ENCODE peak calls at places on chromosome 2, in five cellular contexts. S, E, J, C and I are unnamed samples.

GRCh38 chr2:33111002-33111446 is 164.3 kb downstream of the LTBP1 start:
- DNase-seq in C (no peak), S (no peak), E (no peak), J (no peak), I (no peak)

GRCh38 chr2:161586517-161587167 is 37.6 kb upstream of the SLC4A10 start:
- DNase-seq in J (no peak), E (no peak), C (no peak), S (no peak), I (no peak)

GRCh38 chr2:181515719-181516118 is 58.5 kb downstream of the ITGA4 start:
- DNase-seq in J (no peak), E (no peak), S (no peak), C (no peak), I (no peak)

GRCh38 chr2:173459363-173459762 is 104.7 kb downstream of the CDCA7 start:
- DNase-seq in S (no peak), J (no peak), C (no peak), E (no peak), I (no peak)

GRCh38 chr2:198880421-198880820 is 577.3 kb downstream of the SATB2 start:
- DNase-seq in J (no peak), C (no peak), S (no peak), E (no peak), I (no peak)

GRCh38 chr2:43605079-43605655 is 9.3 kb upstream of the THADA start:
- DNase-seq in C (no peak), E (no peak), S (peak), J (peak), I (peak)

GRCh38 chr2:134273240-134273983 is 19.5 kb downstream of the MGAT5 start:
- DNase-seq in C (no peak), S (no peak), E (no peak), J (no peak), I (no peak)

GRCh38 chr2:121527009-121527682 is 3.5 kb upstream of the RNU4ATAC start:
- DNase-seq in E (no peak), J (no peak), S (no peak), C (no peak), I (no peak)

GRCh38 chr2:28709101-28709500 is 42.5 kb upstream of the PPP1CB start:
- DNase-seq in J (peak), E (no peak), C (no peak), S (no peak), I (no peak)

GRCh38 chr2:46163804-46164569 is 133.2 kb upstream of the EPAS1 start:
- DNase-seq in C (no peak), E (no peak), S (no peak), J (no peak), I (no peak)

GRCh38 chr2:215751200-215751910 is 262.0 kb downstream of the MREG start:
- DNase-seq in E (peak), J (no peak), C (no peak), S (no peak), I (no peak)

GRCh38 chr2:72094701-72095100 is 53.0 kb downstream of the CYP26B1 start:
- DNase-seq in C (no peak), J (no peak), E (no peak), S (no peak), I (no peak)

GRCh38 chr2:163182764-163183354 is 344.3 kb upstream of the KCNH7 start:
- DNase-seq in S (peak), C (no peak), J (no peak), E (no peak), I (peak)
- TF ChIP-seq CTCF in S (peak), C (no peak), J (peak), E (peak), I (peak)

GRCh38 chr2:10985901-10986535 is 74.3 kb downstream of the KCNF1 start:
- DNase-seq in C (no peak), S (no peak), E (no peak), J (no peak), I (no peak)

GRCh38 chr2:10984418-10985130 is 72.8 kb downstream of the KCNF1 start:
- DNase-seq in J (no peak), C (no peak), S (no peak), E (no peak), I (no peak)

GRCh38 chr2:10983711-10984110 is 72.0 kb downstream of the KCNF1 start:
- DNase-seq in C (no peak), J (no peak), E (no peak), S (no peak), I (no peak)

GRCh38 chr2:10982931-10983701 is 71.4 kb downstream of the KCNF1 start:
- DNase-seq in C (no peak), S (no peak), E (no peak), J (peak), I (no peak)

DNA sequence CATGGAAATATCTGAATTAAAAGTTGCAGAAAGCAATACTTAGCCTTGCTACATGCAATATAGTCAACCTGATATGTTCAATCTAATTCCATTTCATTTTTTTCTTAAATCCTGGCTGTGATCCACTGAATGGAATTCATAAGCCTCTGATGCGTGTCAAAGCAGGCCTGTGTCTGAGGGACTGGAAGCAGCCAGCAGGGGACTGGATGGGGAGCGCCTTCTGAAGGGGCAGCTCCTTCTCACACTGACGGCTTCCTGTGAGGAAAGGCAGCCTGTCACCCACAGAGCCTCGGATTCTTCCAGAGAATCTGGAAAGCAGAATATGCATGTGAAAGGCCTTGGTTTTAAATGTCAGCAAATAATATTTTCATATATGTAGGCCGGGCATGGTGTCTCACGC is 73.5 kb downstream of the KCNF1 start:
- DNase-seq in S (no peak), E (no peak), C (no peak), J (no peak), I (no peak)
- TF ChIP-seq CTCF in S (no peak), E (no peak), C (no peak), J (no peak), I (no peak)

DNA sequence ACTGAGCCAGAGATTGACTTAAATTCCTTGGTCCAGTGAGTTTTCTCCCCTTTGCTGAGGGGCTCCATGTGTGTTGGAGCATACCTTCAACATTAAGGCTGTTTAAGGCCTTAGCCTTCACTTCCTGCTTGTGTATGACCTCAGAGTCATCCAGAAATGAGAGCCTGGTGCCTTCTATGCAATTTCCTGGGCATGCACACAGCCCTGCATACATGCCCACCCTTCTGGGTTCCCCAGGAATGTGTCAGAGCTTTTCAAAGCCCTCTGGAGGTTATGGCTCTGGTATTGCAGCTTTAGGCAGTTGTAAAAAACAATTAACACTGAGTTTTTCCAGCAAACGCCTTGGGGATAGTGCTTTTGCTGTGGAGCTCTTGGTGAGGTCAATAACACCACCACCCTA is 16.7 kb downstream of the IL1R1 start:
- DNase-seq in E (no peak), S (no peak), C (no peak), J (no peak), I (no peak)
- TF ChIP-seq CTCF in E (no peak), S (no peak), C (no peak), J (no peak), I (no peak)

GRCh38 chr2:21912405-21912804 is 788.6 kb downstream of the TDRD15 start:
- DNase-seq in J (no peak), C (no peak), S (no peak), E (no peak), I (no peak)
- TF ChIP-seq CTCF in J (no peak), C (no peak), S (no peak), E (no peak), I (no peak)

GRCh38 chr2:5690718-5691658 is 1.2 kb upstream of the SOX11 start:
- DNase-seq in E (no peak), J (no peak), S (no peak), C (no peak), I (no peak)

GRCh38 chr2:5692561-5693287 is 540 bp downstream of the SOX11 start:
- DNase-seq in C (no peak), E (no peak), J (no peak), S (no peak), I (no peak)

GRCh38 chr2:5690231-5690630 is 2.0 kb upstream of the SOX11 start:
- DNase-seq in E (no peak), S (no peak), J (no peak), C (no peak), I (no peak)

GRCh38 chr2:5693288-5694015 is 1.3 kb downstream of the SOX11 start:
- DNase-seq in S (no peak), J (no peak), E (no peak), C (no peak), I (no peak)

GRCh38 chr2:5691659-5692529 is at the start of gene SOX11:
- DNase-seq in C (no peak), S (no peak), E (peak), J (no peak), I (no peak)
- TF ChIP-seq CTCF in C (no peak), S (no peak), E (peak), J (no peak), I (no peak)

DNA sequence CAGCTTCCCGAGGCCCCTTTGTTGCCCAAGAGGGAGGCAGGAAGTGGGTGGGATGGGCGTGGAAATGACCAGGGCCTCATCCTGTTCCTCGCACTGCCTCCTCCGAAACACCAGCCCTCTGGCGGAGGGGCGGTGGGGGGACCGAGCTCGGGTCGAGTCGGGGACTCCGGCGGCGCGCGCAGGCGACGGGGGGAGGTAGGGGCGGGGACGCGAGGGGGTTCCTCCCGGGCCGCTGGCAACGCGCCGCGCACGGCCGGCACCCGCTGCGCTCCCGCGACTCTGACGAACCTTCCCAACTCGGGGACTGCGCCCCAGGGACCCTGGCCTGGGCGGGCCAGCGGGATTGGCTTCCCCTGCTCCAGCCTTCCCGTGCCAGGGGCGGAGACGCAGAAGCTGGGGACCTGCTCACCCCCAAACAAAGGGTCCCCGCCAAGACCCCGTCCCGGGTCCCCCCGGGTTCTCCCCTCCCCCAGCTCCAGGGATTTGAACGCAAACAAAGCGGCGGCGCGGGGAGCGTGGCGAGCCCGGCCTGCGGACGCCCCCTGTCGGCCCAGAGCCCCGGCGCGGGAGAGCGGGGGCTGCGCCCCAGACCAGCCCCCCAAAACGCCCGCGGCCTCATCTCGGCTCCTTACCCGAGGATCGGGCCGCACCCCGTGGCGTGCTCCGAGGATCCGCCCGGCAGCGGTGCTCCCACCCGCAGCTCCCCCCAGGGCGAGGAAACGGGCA is 1.2 kb downstream of the SEMA4C start:
- DNase-seq in E (peak), S (peak), C (peak), J (peak), I (peak)
- TF ChIP-seq CTCF in E (peak), S (peak), C (peak), J (peak), I (peak)